ENCODE peak calls at places on chromosome 14, in eight cellular contexts. A is skeletal muscle cell; Y is HuH-7; C is stimulated activated naive CD8-positive, alpha-beta T cell treated with anti-CD3 and anti-CD28 coated beads, Interleukin-15, Interleukin-2, amounts not matched to agents 100 U/mL and 50 U/mL, for 24 hours; O is endothelial cell; G is stimulated activated CD4-positive, alpha-beta T cell treated with anti-CD3 and anti-CD28 coated beads, Interleukin-15, amount 100 ng/mL, for 24 hours; K is NCI-H1092; N is amygdala. J is an unnamed sample.

GRCh38 chr14:101007765-101008164 is 104.2 kb upstream of the RTL1 start:
- DNase-seq in A (no peak), Y (no peak), C (no peak), O (no peak), G (no peak), K (no peak), N (no peak), J (no peak)

GRCh38 chr14:64217318-64217717 is 76.9 kb downstream of the ESR2 start:
- DNase-seq in A (no peak), Y (no peak), C (no peak), O (no peak), G (no peak), K (no peak), N (no peak), J (no peak)

GRCh38 chr14:91298576-91298975 is 54.1 kb upstream of the GPR68 start:
- DNase-seq in A (no peak), Y (no peak), C (no peak), O (no peak), G (no peak), K (no peak), N (no peak), J (no peak)

GRCh38 chr14:92586001-92586947 is 72.7 kb downstream of the RIN3 start:
- DNase-seq in A (peak), Y (no peak), C (no peak), O (no peak), G (no peak), K (no peak), N (no peak), J (peak)

GRCh38 chr14:25622752-25623151 is 572.8 kb upstream of the STXBP6 start:
- DNase-seq in A (no peak), Y (no peak), C (no peak), O (no peak), G (no peak), K (peak), N (no peak), J (no peak)

GRCh38 chr14:99274346-99275221 is 2.6 kb upstream of the BCL11B start:
- DNase-seq in A (peak), Y (peak), C (peak), O (peak), G (peak), K (peak), N (no peak), J (peak)

GRCh38 chr14:35576856-35577255 is 42.9 kb downstream of the INSM2 start:
- DNase-seq in A (no peak), Y (no peak), C (no peak), O (no peak), G (no peak), K (no peak), N (no peak), J (no peak)

GRCh38 chr14:68797180-68797670 is 4.4 kb upstream of the ZFP36L1 start:
- DNase-seq in A (no peak), Y (peak), C (peak), O (no peak), G (no peak), K (no peak), N (no peak), J (no peak)

GRCh38 chr14:52996493-52996892 is 45.6 kb upstream of the FERMT2 start:
- DNase-seq in A (no peak), Y (no peak), C (no peak), O (no peak), G (no peak), K (no peak), N (no peak), J (no peak)

GRCh38 chr14:68393178-68393763 is 399.6 kb downstream of the ZFP36L1 start:
- DNase-seq in A (no peak), Y (no peak), C (no peak), O (no peak), G (no peak), K (no peak), N (no peak), J (no peak)

GRCh38 chr14:44339256-44339655 is 167.8 kb downstream of the FSCB start:
- DNase-seq in A (no peak), Y (no peak), C (no peak), O (no peak), G (no peak), K (no peak), N (no peak), J (no peak)

GRCh38 chr14:65286443-65286842 is 126.1 kb upstream of the FUT8 start:
- DNase-seq in A (no peak), Y (no peak), C (peak), O (no peak), G (peak), K (no peak), N (no peak), J (peak)

GRCh38 chr14:67253076-67253635 is 11.9 kb downstream of the PALS1 start:
- DNase-seq in A (no peak), Y (no peak), C (no peak), O (no peak), G (no peak), K (no peak), N (no peak), J (no peak)

GRCh38 chr14:91827746-91828145 is 39.6 kb downstream of the TC2N start:
- DNase-seq in A (no peak), Y (no peak), C (no peak), O (no peak), G (no peak), K (no peak), N (no peak), J (no peak)

GRCh38 chr14:80186301-80186800 is 25.0 kb downstream of the DIO2 start:
- DNase-seq in A (no peak), Y (no peak), C (no peak), O (no peak), G (no peak), K (no peak), N (no peak), J (no peak)

GRCh38 chr14:99064262-99064954 is 207.6 kb downstream of the BCL11B start:
- DNase-seq in A (no peak), Y (no peak), C (no peak), O (no peak), G (no peak), K (no peak), N (no peak), J (no peak)

GRCh38 chr14:20681348-20682126 is 2.8 kb upstream of the RNASE4 start:
- DNase-seq in A (no peak), Y (peak), C (peak), O (peak), G (peak), K (peak), N (no peak), J (peak)

GRCh38 chr14:89571502-89571901 is 154.5 kb upstream of the FOXN3 start:
- DNase-seq in A (no peak), Y (no peak), C (no peak), O (no peak), G (no peak), K (no peak), N (no peak), J (no peak)

GRCh38 chr14:104734051-104734587 is 10.1 kb downstream of the ADSS1 start:
- DNase-seq in A (no peak), Y (no peak), C (no peak), O (no peak), G (no peak), K (no peak), N (no peak), J (no peak)

GRCh38 chr14:34554540-34555250 is 15.2 kb upstream of the EAPP start:
- DNase-seq in A (peak), Y (peak), C (no peak), O (no peak), G (no peak), K (no peak), N (no peak), J (no peak)

GRCh38 chr14:34628681-34629135 is 1.2 kb downstream of the SNX6 start:
- DNase-seq in A (no peak), Y (peak), C (peak), O (no peak), G (peak), K (no peak), N (no peak), J (no peak)

GRCh38 chr14:93019970-93020369 is 95.8 kb downstream of the ITPK1 start:
- DNase-seq in A (no peak), Y (no peak), C (no peak), O (no peak), G (no peak), K (no peak), N (peak), J (no peak)

GRCh38 chr14:77721437-77721836 is 13.5 kb downstream of the SLIRP start:
- DNase-seq in A (no peak), Y (no peak), C (no peak), O (no peak), G (no peak), K (no peak), N (no peak), J (no peak)

GRCh38 chr14:22370084-22370847 is 218.8 kb downstream of the DAD1 start:
- DNase-seq in A (no peak), Y (no peak), C (no peak), O (no peak), G (no peak), K (no peak), N (no peak), J (peak)

GRCh38 chr14:91138511-91139359 is 24.9 kb downstream of the DGLUCY start:
- DNase-seq in A (no peak), Y (peak), C (peak), O (peak), G (peak), K (peak), N (no peak), J (peak)